ENCODE peak calls at places on chromosomes 5 and 9, in four cellular contexts. F is osteoblast, S is colonic mucosa, Q is psoas muscle. W is an unnamed sample.

GRCh38 chr5:120362426-120362825 is 101.7 kb upstream of the PRR16 start:
- DNase-seq in F (no peak), S (no peak), Q (no peak), W (no peak)

GRCh38 chr9:13915591-13916301 is 398.2 kb downstream of the NFIB start:
- DNase-seq in F (no peak), S (no peak), Q (no peak), W (peak)

GRCh38 chr9:25519286-25519685 is 159.0 kb downstream of the TUSC1 start:
- DNase-seq in F (no peak), S (no peak), Q (no peak), W (peak)

GRCh38 chr9:77820293-77820954 is 172.3 kb upstream of the GNA14 start:
- DNase-seq in F (peak), S (no peak), Q (no peak), W (no peak)

GRCh38 chr5:78328585-78329173 is 31.7 kb upstream of the SCAMP1 start:
- DNase-seq in F (peak), S (no peak), Q (no peak), W (no peak)

GRCh38 chr9:19922476-19923118 is 133.8 kb upstream of the SLC24A2 start:
- DNase-seq in F (peak), S (no peak), Q (no peak), W (peak)

GRCh38 chr9:81566074-81566698 is 123.2 kb downstream of the TLE1 start:
- DNase-seq in F (no peak), S (no peak), Q (no peak), W (no peak)

GRCh38 chr9:94630833-94631232 is 8.5 kb downstream of the FBP1 start:
- DNase-seq in F (no peak), S (peak), Q (no peak), W (peak)

GRCh38 chr5:14217587-14217986 is 74.4 kb downstream of the TRIO start:
- DNase-seq in F (no peak), S (no peak), Q (no peak), W (no peak)

GRCh38 chr5:136269978-136270377 is 77.0 kb upstream of the SMIM32 start:
- DNase-seq in F (no peak), S (no peak), Q (no peak), W (no peak)

GRCh38 chr5:160938532-160938931 is 86.5 kb upstream of the ATP10B start:
- DNase-seq in F (no peak), S (peak), Q (no peak), W (no peak)

GRCh38 chr5:159071382-159071781 is 28.3 kb downstream of the EBF1 start:
- DNase-seq in F (peak), S (no peak), Q (no peak), W (no peak)

GRCh38 chr5:170467000-170467707 is 36.7 kb upstream of the KCNIP1 start:
- DNase-seq in F (peak), S (no peak), Q (no peak), W (no peak)

DNA sequence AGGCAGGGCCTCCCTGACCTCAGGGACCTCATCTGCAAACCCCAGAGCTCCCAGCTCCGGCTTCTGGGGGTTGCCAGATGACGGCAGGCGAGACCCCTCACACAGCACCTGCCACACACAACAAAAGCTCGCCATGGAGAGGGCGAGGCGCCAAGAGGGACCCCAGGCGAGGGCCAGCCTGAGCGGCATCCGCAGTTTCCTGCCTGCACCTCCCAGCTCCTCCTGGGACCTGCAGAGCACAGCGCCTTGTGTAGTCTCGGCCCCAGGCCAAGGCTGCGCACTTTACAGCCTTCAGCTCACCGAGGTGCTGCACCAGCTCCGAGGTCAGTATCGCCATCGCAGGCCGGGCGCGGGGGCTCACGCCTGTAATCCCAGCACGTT is 82.4 kb upstream of the ADAMTS2 start:
- DNase-seq in F (peak), S (no peak), Q (no peak), W (no peak)
- H3K4me3 ChIP-seq in F (no peak), S (no peak), Q (no peak), W (no peak)

GRCh38 chr5:66118294-66118693 is 25.8 kb upstream of the SREK1 start:
- DNase-seq in F (no peak), S (no peak), Q (no peak), W (peak)
- TF ChIP-seq CTCF in F (no peak), S (no peak), Q (no peak), W (no peak)

DNA sequence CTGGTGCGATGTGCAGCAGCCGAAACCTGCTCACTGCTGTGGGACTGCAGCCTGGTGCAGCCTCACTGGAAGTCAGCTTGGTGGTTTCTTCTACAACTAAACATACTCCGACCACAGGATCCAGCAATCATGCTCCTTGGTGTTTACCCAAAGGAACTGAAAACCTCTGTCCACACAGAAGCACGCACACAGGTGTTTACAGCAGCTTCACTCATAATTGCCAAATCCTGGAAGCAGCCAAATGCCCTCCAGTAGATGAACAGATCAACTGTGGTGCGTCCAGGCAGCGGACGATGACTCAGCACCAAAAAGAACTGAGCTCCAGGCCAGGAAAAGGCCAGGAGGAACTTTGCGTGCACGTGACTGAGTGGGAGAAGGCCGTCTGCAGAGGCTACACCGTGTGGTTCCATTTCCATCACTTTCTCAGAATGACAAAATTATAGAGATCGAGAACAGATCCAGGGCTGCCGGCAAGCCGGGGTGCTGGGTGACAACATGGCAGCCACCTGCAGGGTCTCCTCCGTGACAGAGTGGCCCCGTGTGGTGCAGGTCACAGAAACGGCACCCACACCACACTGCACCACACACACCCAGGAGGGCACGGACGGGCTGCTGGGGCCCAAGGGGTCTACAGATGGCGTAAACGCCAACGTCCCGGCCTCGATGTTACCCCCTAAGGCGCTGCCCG is 23.1 kb upstream of the NSMF start:
- DNase-seq in F (peak), S (no peak), Q (no peak), W (peak)
- H3K4me3 ChIP-seq in F (peak), S (no peak), Q (no peak), W (no peak)

DNA sequence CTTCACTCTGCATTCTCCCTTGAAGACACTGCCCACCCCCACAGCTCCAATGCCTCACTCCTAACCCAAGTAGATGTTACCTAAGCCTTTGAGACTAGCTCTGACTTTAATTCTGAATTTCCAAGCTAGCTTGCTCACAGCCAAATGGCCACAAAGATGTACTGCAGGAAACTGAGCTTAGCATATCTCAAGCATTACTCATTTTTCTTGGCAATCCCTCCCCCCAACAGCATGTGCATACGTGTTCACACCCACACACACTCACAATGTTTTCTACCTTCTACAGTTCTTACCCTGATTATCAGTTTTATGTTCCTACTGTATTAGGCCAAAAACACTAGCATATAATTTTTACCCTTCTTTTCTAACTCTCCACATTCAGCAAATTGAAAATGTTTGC is 13.7 kb upstream of the GRIA1 start:
- DNase-seq in F (no peak), S (no peak), Q (no peak), W (no peak)
- TF ChIP-seq CTCF in F (peak), S (no peak), Q (no peak), W (no peak)

GRCh38 chr5:99034336-99034735 is 105.5 kb upstream of the CHD1 start:
- DNase-seq in F (no peak), S (peak), Q (no peak), W (peak)

GRCh38 chr5:99033014-99033931 is 104.5 kb upstream of the CHD1 start:
- DNase-seq in F (no peak), S (no peak), Q (no peak), W (no peak)

GRCh38 chr5:99029172-99029571 is 100.4 kb upstream of the CHD1 start:
- DNase-seq in F (no peak), S (no peak), Q (no peak), W (no peak)

GRCh38 chr5:99030871-99031440 is 102.1 kb upstream of the CHD1 start:
- DNase-seq in F (no peak), S (no peak), Q (no peak), W (no peak)

DNA sequence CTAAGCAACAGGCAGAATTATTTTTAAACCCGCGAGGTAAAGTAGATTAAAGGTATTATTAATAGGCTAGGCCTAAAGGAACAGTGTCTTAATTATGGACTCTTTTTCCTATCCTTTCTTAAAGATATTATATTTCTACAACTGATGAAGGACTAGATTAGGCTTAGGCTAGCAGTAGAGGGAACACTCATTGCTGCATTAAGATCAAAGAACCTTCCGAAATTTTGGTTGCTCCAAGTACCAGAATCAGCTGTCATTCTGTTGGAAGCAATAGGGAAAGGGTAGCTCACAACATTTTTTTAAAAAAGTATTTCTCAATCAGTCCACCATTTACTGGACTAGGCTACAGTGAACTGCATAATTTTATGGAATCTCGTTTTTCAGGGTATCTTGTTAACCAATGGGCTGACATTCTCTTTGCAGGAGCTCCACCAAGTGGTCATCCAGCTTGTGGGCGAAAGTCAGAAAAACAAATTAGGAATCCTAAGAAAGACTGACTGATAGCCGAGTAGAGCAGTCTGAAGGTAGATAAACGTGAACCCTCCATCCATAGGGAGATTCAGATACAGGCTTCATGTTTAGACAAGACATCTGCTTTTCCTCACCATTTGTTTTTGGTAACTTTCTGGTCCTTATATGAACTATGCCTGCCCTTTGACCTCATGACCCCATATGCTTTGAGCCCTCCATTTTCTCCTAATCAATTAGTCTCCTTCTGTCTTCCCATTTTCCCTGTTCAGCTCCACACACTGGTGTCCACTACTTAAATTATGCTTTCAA is 103.6 kb upstream of the CHD1 start:
- DNase-seq in F (peak), S (peak), Q (peak), W (peak)
- H3K4me3 ChIP-seq in F (peak), S (no peak), Q (peak), W (no peak)

DNA sequence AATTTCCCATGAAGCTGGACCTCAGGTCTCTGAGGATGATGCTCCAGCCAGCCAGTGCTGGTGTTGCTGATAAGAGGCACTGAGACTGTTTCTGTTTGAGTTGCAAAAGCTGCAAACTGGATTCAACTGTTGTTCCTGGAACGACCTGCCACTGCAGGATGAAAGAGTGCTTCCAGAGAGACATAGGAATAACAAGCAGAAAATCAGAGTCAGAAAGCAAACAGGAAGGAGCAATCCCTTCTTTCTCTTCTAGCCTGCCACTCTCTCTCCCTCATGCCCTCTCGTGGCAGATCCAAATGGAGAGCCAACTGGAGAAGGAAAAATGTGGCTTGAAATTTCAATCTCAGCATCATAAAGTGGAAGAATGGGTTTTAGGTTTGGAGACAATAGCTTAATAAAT is 110.4 kb downstream of the STARD4 start:
- DNase-seq in F (peak), S (no peak), Q (no peak), W (no peak)
- TF ChIP-seq CTCF in F (peak), S (no peak), Q (no peak), W (peak)

W was measured in LNCaP clone FGC.